ENCODE peak calls at places on chromosomes 2 and 18, in seven cellular contexts. One of them, this sample, is unnamed.

GRCh38 chr18:12031836-12032235 is 50.5 kb downstream of the IMPA2 start:
- DNase-seq in K562: no peak
- DNase-seq in SK-N-SH: no peak
- DNase-seq in GM12878: no peak
- DNase-seq in HCT116: no peak
- DNase-seq in HepG2: no peak
- DNase-seq in H1: no peak
- DNase-seq in this sample: no peak

GRCh38 chr2:23433282-23433681 is 48.3 kb downstream of the KLHL29 start:
- DNase-seq in K562: no peak
- DNase-seq in SK-N-SH: no peak
- DNase-seq in GM12878: no peak
- DNase-seq in HCT116: no peak
- DNase-seq in HepG2: no peak
- DNase-seq in H1: no peak
- DNase-seq in this sample: no peak

GRCh38 chr2:113324684-113325160 is 46.0 kb upstream of the PAX8 start:
- DNase-seq in K562: peak
- DNase-seq in SK-N-SH: peak
- DNase-seq in GM12878: no peak
- DNase-seq in HCT116: peak
- DNase-seq in HepG2: no peak
- DNase-seq in H1: peak
- DNase-seq in this sample: peak

GRCh38 chr18:63890226-63890949 is 2.9 kb downstream of the SERPINB2 start:
- DNase-seq in K562: no peak
- DNase-seq in SK-N-SH: no peak
- DNase-seq in GM12878: no peak
- DNase-seq in HCT116: no peak
- DNase-seq in HepG2: no peak
- DNase-seq in H1: no peak
- DNase-seq in this sample: no peak

GRCh38 chr2:150066490-150066889 is 421.0 kb downstream of the RND3 start:
- DNase-seq in K562: no peak
- DNase-seq in SK-N-SH: no peak
- DNase-seq in GM12878: no peak
- DNase-seq in HCT116: no peak
- DNase-seq in HepG2: no peak
- DNase-seq in H1: no peak
- DNase-seq in this sample: no peak

GRCh38 chr2:43152186-43152585 is 74.2 kb downstream of the ZFP36L2 start:
- DNase-seq in K562: no peak
- DNase-seq in SK-N-SH: peak
- DNase-seq in GM12878: no peak
- DNase-seq in HCT116: no peak
- DNase-seq in HepG2: peak
- DNase-seq in H1: no peak
- DNase-seq in this sample: no peak

GRCh38 chr2:23940262-23940975 is at the start of gene UBXN2A:
- DNase-seq in K562: peak
- DNase-seq in SK-N-SH: peak
- DNase-seq in GM12878: no peak
- DNase-seq in HCT116: peak
- DNase-seq in HepG2: peak
- DNase-seq in H1: no peak
- DNase-seq in this sample: peak

GRCh38 chr2:219249203-219249980 is 3.7 kb upstream of the TUBA4B start:
- DNase-seq in K562: no peak
- DNase-seq in SK-N-SH: no peak
- DNase-seq in GM12878: peak
- DNase-seq in HCT116: no peak
- DNase-seq in HepG2: peak
- DNase-seq in H1: no peak
- DNase-seq in this sample: no peak

GRCh38 chr2:241546771-241547498 is 11.6 kb upstream of the BOK start:
- DNase-seq in K562: no peak
- DNase-seq in SK-N-SH: peak
- DNase-seq in GM12878: no peak
- DNase-seq in HCT116: no peak
- DNase-seq in HepG2: peak
- DNase-seq in H1: no peak
- DNase-seq in this sample: no peak

GRCh38 chr18:8987250-8987649 is 115.2 kb upstream of the NDUFV2 start:
- DNase-seq in K562: no peak
- DNase-seq in SK-N-SH: no peak
- DNase-seq in GM12878: no peak
- DNase-seq in HCT116: no peak
- DNase-seq in HepG2: no peak
- DNase-seq in H1: no peak
- DNase-seq in this sample: no peak

GRCh38 chr2:219631925-219632757 is 4.7 kb downstream of the SLC4A3 start:
- DNase-seq in K562: no peak
- DNase-seq in SK-N-SH: peak
- DNase-seq in GM12878: no peak
- DNase-seq in HCT116: no peak
- DNase-seq in HepG2: no peak
- DNase-seq in H1: no peak
- DNase-seq in this sample: no peak

GRCh38 chr2:215693269-215693998 is 257.6 kb upstream of the FN1 start:
- DNase-seq in K562: no peak
- DNase-seq in SK-N-SH: no peak
- DNase-seq in GM12878: no peak
- DNase-seq in HCT116: no peak
- DNase-seq in HepG2: peak
- DNase-seq in H1: no peak
- DNase-seq in this sample: no peak

DNA sequence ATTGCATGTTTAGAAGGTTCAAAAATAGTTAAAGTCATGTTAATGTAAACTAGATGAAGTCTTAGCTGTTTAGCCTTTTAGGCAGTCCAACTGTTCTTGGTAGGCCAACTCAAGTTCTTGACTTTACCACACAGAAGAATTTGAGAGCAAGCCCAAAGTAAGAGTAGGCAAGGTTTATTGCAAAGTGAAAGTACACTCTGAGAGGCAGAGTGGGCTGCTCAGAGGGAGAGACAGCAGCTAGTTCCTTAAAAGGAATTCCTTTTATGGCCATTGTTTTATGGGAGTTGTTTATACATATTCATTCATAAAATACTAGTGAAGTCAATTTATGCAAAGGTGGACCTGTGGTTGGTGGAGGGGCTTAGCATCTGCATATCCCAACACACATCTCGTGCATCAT is 110.6 kb upstream of the GULP1 start:
- DNase-seq in K562: no peak
- DNase-seq in SK-N-SH: no peak
- DNase-seq in GM12878: no peak
- DNase-seq in HCT116: no peak
- DNase-seq in HepG2: no peak
- DNase-seq in H1: no peak
- DNase-seq in this sample: no peak
- TF ChIP-seq JUND in K562: no peak
- TF ChIP-seq JUND in SK-N-SH: no peak
- TF ChIP-seq JUND in GM12878: no peak
- TF ChIP-seq JUND in HCT116: no peak
- TF ChIP-seq JUND in HepG2: no peak
- TF ChIP-seq JUND in H1: no peak
- TF ChIP-seq JUND in this sample: no peak

GRCh38 chr2:172249336-172249735 is 146.6 kb upstream of the DLX2 start:
- DNase-seq in K562: no peak
- DNase-seq in SK-N-SH: no peak
- DNase-seq in GM12878: no peak
- DNase-seq in HCT116: no peak
- DNase-seq in HepG2: no peak
- DNase-seq in H1: no peak
- DNase-seq in this sample: no peak

GRCh38 chr2:172249986-172250385 is 147.3 kb upstream of the DLX2 start:
- DNase-seq in K562: no peak
- DNase-seq in SK-N-SH: no peak
- DNase-seq in GM12878: no peak
- DNase-seq in HCT116: no peak
- DNase-seq in HepG2: no peak
- DNase-seq in H1: no peak
- DNase-seq in this sample: no peak

GRCh38 chr2:172250801-172251200 is 148.1 kb upstream of the DLX2 start:
- DNase-seq in K562: no peak
- DNase-seq in SK-N-SH: no peak
- DNase-seq in GM12878: no peak
- DNase-seq in HCT116: no peak
- DNase-seq in HepG2: no peak
- DNase-seq in H1: no peak
- DNase-seq in this sample: no peak

GRCh38 chr2:172252154-172252553 is 149.5 kb upstream of the DLX2 start:
- DNase-seq in K562: no peak
- DNase-seq in SK-N-SH: no peak
- DNase-seq in GM12878: no peak
- DNase-seq in HCT116: no peak
- DNase-seq in HepG2: no peak
- DNase-seq in H1: no peak
- DNase-seq in this sample: no peak

DNA sequence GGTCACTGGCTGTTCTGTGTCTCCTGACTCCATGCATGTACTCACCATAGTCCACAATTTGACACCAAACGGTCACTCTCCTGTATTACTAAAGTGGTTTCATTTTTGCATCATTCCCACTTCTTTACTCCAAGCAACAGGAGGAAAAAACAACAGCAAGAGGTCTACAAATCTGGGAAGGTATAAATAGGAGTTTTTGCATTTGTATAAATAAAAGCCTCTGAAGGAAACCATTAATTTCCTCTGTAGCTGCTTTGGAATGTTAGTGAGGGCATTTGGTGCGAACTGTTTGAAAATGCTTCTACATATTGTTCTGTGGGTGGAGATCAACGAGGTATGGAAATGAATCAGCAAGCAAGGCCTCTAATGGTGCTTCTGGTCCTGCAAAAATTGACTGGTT is 148.5 kb upstream of the DLX2 start:
- DNase-seq in K562: no peak
- DNase-seq in SK-N-SH: no peak
- DNase-seq in GM12878: no peak
- DNase-seq in HCT116: no peak
- DNase-seq in HepG2: no peak
- DNase-seq in H1: no peak
- DNase-seq in this sample: no peak
- TF ChIP-seq JUND in K562: no peak
- TF ChIP-seq JUND in SK-N-SH: no peak
- TF ChIP-seq JUND in GM12878: no peak
- TF ChIP-seq JUND in HCT116: no peak
- TF ChIP-seq JUND in HepG2: no peak
- TF ChIP-seq JUND in H1: no peak
- TF ChIP-seq JUND in this sample: no peak

GRCh38 chr2:74871414-74871813 is 37.5 kb downstream of the HK2 start:
- DNase-seq in K562: no peak
- DNase-seq in SK-N-SH: no peak
- DNase-seq in GM12878: no peak
- DNase-seq in HCT116: no peak
- DNase-seq in HepG2: no peak
- DNase-seq in H1: no peak
- DNase-seq in this sample: no peak
- TF ChIP-seq JUND in K562: no peak
- TF ChIP-seq JUND in SK-N-SH: no peak
- TF ChIP-seq JUND in GM12878: no peak
- TF ChIP-seq JUND in HCT116: no peak
- TF ChIP-seq JUND in HepG2: no peak
- TF ChIP-seq JUND in H1: no peak
- TF ChIP-seq JUND in this sample: no peak

GRCh38 chr18:48455555-48456478 is 46.6 kb upstream of the ZBTB7C start:
- DNase-seq in K562: no peak
- DNase-seq in SK-N-SH: no peak
- DNase-seq in GM12878: no peak
- DNase-seq in HCT116: peak
- DNase-seq in HepG2: no peak
- DNase-seq in H1: no peak
- DNase-seq in this sample: peak
- TF ChIP-seq JUND in K562: no peak
- TF ChIP-seq JUND in SK-N-SH: no peak
- TF ChIP-seq JUND in GM12878: no peak
- TF ChIP-seq JUND in HCT116: peak
- TF ChIP-seq JUND in HepG2: no peak
- TF ChIP-seq JUND in H1: peak
- TF ChIP-seq JUND in this sample: no peak

GRCh38 chr2:223929575-223930001 is 15.5 kb downstream of the WDFY1 start:
- DNase-seq in K562: no peak
- DNase-seq in SK-N-SH: no peak
- DNase-seq in GM12878: no peak
- DNase-seq in HCT116: no peak
- DNase-seq in HepG2: peak
- DNase-seq in H1: no peak
- DNase-seq in this sample: no peak
- TF ChIP-seq JUND in K562: no peak
- TF ChIP-seq JUND in SK-N-SH: no peak
- TF ChIP-seq JUND in GM12878: no peak
- TF ChIP-seq JUND in HCT116: no peak
- TF ChIP-seq JUND in HepG2: no peak
- TF ChIP-seq JUND in H1: no peak
- TF ChIP-seq JUND in this sample: no peak

GRCh38 chr2:160918909-160919503 is 241.2 kb upstream of the TANK start:
- DNase-seq in K562: peak
- DNase-seq in SK-N-SH: no peak
- DNase-seq in GM12878: no peak
- DNase-seq in HCT116: peak
- DNase-seq in HepG2: peak
- DNase-seq in H1: peak
- DNase-seq in this sample: peak
- TF ChIP-seq JUND in K562: no peak
- TF ChIP-seq JUND in SK-N-SH: no peak
- TF ChIP-seq JUND in GM12878: no peak
- TF ChIP-seq JUND in HCT116: no peak
- TF ChIP-seq JUND in HepG2: no peak
- TF ChIP-seq JUND in H1: no peak
- TF ChIP-seq JUND in this sample: no peak

GRCh38 chr18:7116832-7117389 is 686 bp downstream of the LAMA1 start:
- DNase-seq in K562: no peak
- DNase-seq in SK-N-SH: peak
- DNase-seq in GM12878: no peak
- DNase-seq in HCT116: no peak
- DNase-seq in HepG2: no peak
- DNase-seq in H1: no peak
- DNase-seq in this sample: no peak
- TF ChIP-seq JUND in K562: no peak
- TF ChIP-seq JUND in SK-N-SH: no peak
- TF ChIP-seq JUND in GM12878: no peak
- TF ChIP-seq JUND in HCT116: no peak
- TF ChIP-seq JUND in HepG2: no peak
- TF ChIP-seq JUND in H1: no peak
- TF ChIP-seq JUND in this sample: no peak